ENCODE peak calls at places on chromosomes 4 and X, in seven cellular contexts. Q is PC-9; H is effector memory CD4-positive, alpha-beta T cell; I is Panc1; S is heart left ventricle; O is NT2/D1; L is endodermal cell. W is an unnamed sample.

GRCh38 chrX:1086444-1087409 is 125.7 kb downstream of the CRLF2 start:
- DNase-seq in Q (no peak), H (no peak), I (no peak), S (no peak), O (no peak), L (no peak), W (no peak)

GRCh38 chr4:38509551-38509950 is 154.4 kb upstream of the KLF3 start:
- DNase-seq in Q (no peak), H (peak; percentile 14), I (no peak), S (no peak), O (no peak), L (no peak), W (peak; percentile 41)

GRCh38 chr4:69881173-69881773 is 21.3 kb upstream of the SULT1E1 start:
- DNase-seq in Q (no peak), H (no peak), I (peak; percentile 18), S (no peak), O (no peak), L (no peak), W (no peak)

GRCh38 chrX:129540068-129540653 is at the start of gene OCRL:
- DNase-seq in Q (peak; percentile 79), H (peak; percentile 23), I (peak; percentile 38), S (peak; percentile 76), O (no peak), L (peak; percentile 89), W (peak; percentile 67)

GRCh38 chrX:71533514-71533849 is 578 bp downstream of the OGT start:
- DNase-seq in Q (no peak), H (no peak), I (no peak), S (no peak), O (no peak), L (no peak), W (no peak)

GRCh38 chrX:150038977-150039599 is 100.8 kb upstream of the EOLA2 start:
- DNase-seq in Q (no peak), H (no peak), I (no peak), S (no peak), O (no peak), L (no peak), W (no peak)

GRCh38 chr4:38920186-38920585 is 52.6 kb downstream of the FAM114A1 start:
- DNase-seq in Q (no peak), H (no peak), I (no peak), S (no peak), O (no peak), L (no peak), W (no peak)

GRCh38 chrX:80331285-80331684 is 89.0 kb upstream of the TENT5D start:
- DNase-seq in Q (no peak), H (no peak), I (no peak), S (no peak), O (no peak), L (no peak), W (no peak)

GRCh38 chrX:108701633-108702032 is 34.7 kb downstream of the IRS4 start:
- DNase-seq in Q (no peak), H (no peak), I (no peak), S (no peak), O (no peak), L (no peak), W (no peak)

GRCh38 chr4:76611611-76612010 is 176.6 kb downstream of the SHROOM3 start:
- DNase-seq in Q (no peak), H (no peak), I (no peak), S (no peak), O (no peak), L (no peak), W (no peak)

GRCh38 chr4:13539721-13540445 is 4.4 kb downstream of the NKX3-2 start:
- DNase-seq in Q (no peak), H (no peak), I (no peak), S (no peak), O (no peak), L (peak; percentile 64), W (no peak)

GRCh38 chrX:131226591-131226990 is 62.5 kb downstream of the IGSF1 start:
- DNase-seq in Q (no peak), H (no peak), I (no peak), S (no peak), O (no peak), L (no peak), W (no peak)

GRCh38 chrX:129000018-129000417 is 523.3 kb downstream of the SMARCA1 start:
- DNase-seq in Q (no peak), H (no peak), I (no peak), S (no peak), O (no peak), L (no peak), W (no peak)

GRCh38 chr4:139077567-139078355 is 62.2 kb downstream of the NOCT start:
- DNase-seq in Q (no peak), H (no peak), I (no peak), S (no peak), O (no peak), L (no peak), W (no peak)

GRCh38 chr4:114038762-114039392 is 59.4 kb upstream of the ARSJ start:
- DNase-seq in Q (no peak), H (no peak), I (no peak), S (no peak), O (no peak), L (no peak), W (no peak)

GRCh38 chr4:78937837-78938236 is 1.4 kb downstream of the PAQR3 start:
- DNase-seq in Q (no peak), H (no peak), I (no peak), S (no peak), O (no peak), L (no peak), W (no peak)

GRCh38 chrX:97397371-97397770 is 513.7 kb downstream of the RPA4 start:
- DNase-seq in Q (no peak), H (no peak), I (no peak), S (no peak), O (no peak), L (no peak), W (no peak)

GRCh38 chrX:13752646-13753045 is 18.1 kb downstream of the OFD1 start:
- DNase-seq in Q (no peak), H (no peak), I (no peak), S (no peak), O (no peak), L (no peak), W (peak; percentile 56)

GRCh38 chrX:53319614-53320542 is 38.5 kb upstream of the IQSEC2 start:
- DNase-seq in Q (no peak), H (no peak), I (no peak), S (no peak), O (no peak), L (peak; percentile 51), W (no peak)

GRCh38 chrX:104618106-104618895 is 52.3 kb downstream of the IL1RAPL2 start:
- DNase-seq in Q (peak; percentile 80), H (no peak), I (no peak), S (no peak), O (no peak), L (no peak), W (no peak)

GRCh38 chrX:13203281-13203680 is 116.6 kb downstream of the ATXN3L start:
- DNase-seq in Q (no peak), H (no peak), I (no peak), S (no peak), O (no peak), L (no peak), W (no peak)

GRCh38 chr4:131091896-131092295 is 1995.9 kb downstream of the C4orf33 start:
- DNase-seq in Q (no peak), H (no peak), I (no peak), S (no peak), O (peak; percentile 13), L (no peak), W (no peak)

GRCh38 chrX:110397904-110398303 is 39.3 kb downstream of the RTL9 start:
- DNase-seq in Q (no peak), H (no peak), I (no peak), S (no peak), O (no peak), L (no peak), W (no peak)

GRCh38 chr4:141238196-141238595 is 17.5 kb downstream of the ZNF330 start:
- DNase-seq in Q (no peak), H (no peak), I (no peak), S (no peak), O (no peak), L (no peak), W (no peak)

GRCh38 chr4:141229408-141230101 is 8.9 kb downstream of the ZNF330 start:
- DNase-seq in Q (no peak), H (no peak), I (no peak), S (no peak), O (no peak), L (no peak), W (no peak)

GRCh38 chr4:141233673-141234072 is 13.0 kb downstream of the ZNF330 start:
- DNase-seq in Q (no peak), H (no peak), I (no peak), S (no peak), O (no peak), L (no peak), W (no peak)
- H3K36me3 ChIP-seq in Q (no peaks in the 10 kb centered on the region), H (peaks cover 53% of the 10 kb centered on the region), I (peaks cover 14% of the 10 kb centered on the region), S (peaks cover 75% of the 10 kb centered on the region), O (peaks cover 49% of the 10 kb centered on the region), L (peaks cover 52% of the 10 kb centered on the region), W (peaks cover 5% of the 10 kb centered on the region)

GRCh38 chr4:122334828-122335227 is 44.0 kb upstream of the ADAD1 start:
- DNase-seq in Q (no peak), H (no peak), I (no peak), S (no peak), O (no peak), L (no peak), W (no peak)
- H3K36me3 ChIP-seq in Q (peaks cover 22% of the 10 kb centered on the region), H (peaks cover 47% of the 10 kb centered on the region), I (no peaks in the 10 kb centered on the region), S (peaks cover 85% of the 10 kb centered on the region), O (peaks cover 20% of the 10 kb centered on the region), L (peaks cover 57% of the 10 kb centered on the region), W (peaks cover 1% of the 10 kb centered on the region)

GRCh38 chr4:7757501-7758443 is 181.9 kb downstream of the AFAP1 start:
- DNase-seq in Q (no peak), H (no peak), I (no peak), S (no peak), O (no peak), L (no peak), W (no peak)

GRCh38 chr4:7758444-7758815 is 181.2 kb downstream of the AFAP1 start:
- DNase-seq in Q (no peak), H (no peak), I (no peak), S (no peak), O (no peak), L (no peak), W (no peak)

GRCh38 chr4:7760228-7760627 is 179.4 kb downstream of the AFAP1 start:
- DNase-seq in Q (peak; percentile 47), H (no peak), I (no peak), S (no peak), O (no peak), L (no peak), W (no peak)

GRCh38 chr4:7759635-7760034 is 180.0 kb downstream of the AFAP1 start:
- DNase-seq in Q (no peak), H (no peak), I (no peak), S (no peak), O (no peak), L (no peak), W (no peak)

GRCh38 chr4:7759221-7759620 is 180.4 kb downstream of the AFAP1 start:
- DNase-seq in Q (no peak), H (peak; percentile 54), I (no peak), S (no peak), O (no peak), L (no peak), W (no peak)
- H3K36me3 ChIP-seq in Q (no peaks in the 10 kb centered on the region), H (peaks cover 3% of the 10 kb centered on the region), I (peaks cover 3% of the 10 kb centered on the region), S (peaks cover 23% of the 10 kb centered on the region), O (peaks cover 52% of the 10 kb centered on the region), L (peaks cover 37% of the 10 kb centered on the region), W (no peaks in the 10 kb centered on the region)

DNA sequence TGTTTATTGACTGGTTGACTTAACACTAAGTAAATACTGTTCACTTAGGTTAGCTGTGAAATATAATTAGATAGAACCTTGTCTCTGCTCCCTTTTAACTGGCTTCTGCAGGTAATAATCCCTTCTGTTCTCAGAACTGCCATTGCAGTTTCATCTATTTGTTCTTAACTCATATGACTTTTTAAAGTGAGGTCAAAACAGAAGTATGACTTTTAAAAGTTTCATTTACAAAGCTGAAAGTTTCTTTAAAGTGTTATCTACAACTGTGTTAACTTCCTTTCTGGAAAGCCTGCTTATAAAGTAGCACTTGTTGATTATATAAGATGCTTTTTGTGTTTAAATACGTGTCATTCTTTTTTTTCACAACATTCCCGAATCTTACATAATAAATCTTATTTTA is 127.4 kb downstream of the TET2 start:
- DNase-seq in Q (no peak), H (no peak), I (no peak), S (no peak), O (no peak), L (no peak), W (no peak)
- H3K36me3 ChIP-seq in Q (no peaks in the 10 kb centered on the region), H (peaks cover 46% of the 10 kb centered on the region), I (peaks cover 2% of the 10 kb centered on the region), S (peaks cover 80% of the 10 kb centered on the region), O (peaks cover 17% of the 10 kb centered on the region), L (peaks cover 65% of the 10 kb centered on the region), W (peaks cover 23% of the 10 kb centered on the region)